ENCODE peak calls at places on chromosomes 2 and 18, in four cellular contexts. P, W, D and M are unnamed samples. For H3K9me1, the result is how much of the 10 kb centered on the place peaks cover.

GRCh38 chr2:48525269-48525943 is 4.5 kb upstream of the STON1 start:
- DNase-seq in P (no peak), W (no peak), D (no peak), M (no peak)

GRCh38 chr2:200814917-200815316 is 3.2 kb downstream of the BZW1 start:
- DNase-seq in P (no peak), W (no peak), D (no peak), M (no peak)

GRCh38 chr18:76494181-76494540 is 881 bp downstream of the ZNF516 start:
- DNase-seq in P (no peak), W (no peak), D (no peak), M (peak)

GRCh38 chr2:18487266-18487665 is 73.2 kb downstream of the RDH14 start:
- DNase-seq in P (no peak), W (no peak), D (no peak), M (no peak)

GRCh38 chr2:88545118-88545517 is 82.1 kb downstream of the EIF2AK3 start:
- DNase-seq in P (peak), W (no peak), D (peak), M (peak)

GRCh38 chr2:158184556-158185343 is 83.1 kb downstream of the UPP2 start:
- DNase-seq in P (no peak), W (no peak), D (no peak), M (no peak)

GRCh38 chr2:171741189-171741588 is 53.9 kb downstream of the DYNC1I2 start:
- DNase-seq in P (no peak), W (no peak), D (no peak), M (peak)

GRCh38 chr2:53075760-53076159 is 691.8 kb upstream of the CHAC2 start:
- DNase-seq in P (no peak), W (no peak), D (no peak), M (no peak)

GRCh38 chr2:231716641-231717280 is 8.4 kb downstream of the PTMA start:
- DNase-seq in P (no peak), W (no peak), D (no peak), M (peak)

GRCh38 chr18:67669993-67670671 is 153.6 kb upstream of the DSEL start:
- DNase-seq in P (no peak), W (no peak), D (no peak), M (peak)

GRCh38 chr2:184597571-184597980 is 753 bp upstream of the ZNF804A start:
- DNase-seq in P (peak), W (no peak), D (no peak), M (peak)

GRCh38 chr2:11446733-11447248 is 19.2 kb downstream of the E2F6 start:
- DNase-seq in P (peak), W (peak), D (peak), M (peak)

GRCh38 chr2:27013738-27014137 is 19.0 kb upstream of the TMEM214 start:
- DNase-seq in P (no peak), W (no peak), D (no peak), M (no peak)

GRCh38 chr2:128236491-128237035 is 82.1 kb downstream of the HS6ST1 start:
- DNase-seq in P (no peak), W (no peak), D (no peak), M (peak)

GRCh38 chr2:213213186-213213585 is 61.8 kb upstream of the IKZF2 start:
- DNase-seq in P (no peak), W (no peak), D (no peak), M (no peak)

GRCh38 chr2:74760875-74761630 is 72.9 kb upstream of the HK2 start:
- DNase-seq in P (no peak), W (no peak), D (no peak), M (no peak)

GRCh38 chr2:3487931-3488554 is 31.3 kb downstream of the ADI1 start:
- DNase-seq in P (no peak), W (no peak), D (no peak), M (no peak)

GRCh38 chr2:19580264-19580663 is 221.8 kb upstream of the OSR1 start:
- DNase-seq in P (no peak), W (no peak), D (no peak), M (no peak)

GRCh38 chr2:10245021-10245420 is 57.7 kb upstream of the HPCAL1 start:
- DNase-seq in P (no peak), W (no peak), D (no peak), M (no peak)

GRCh38 chr2:74525717-74526648 is at the start of gene DQX1:
- DNase-seq in P (peak), W (peak), D (peak), M (peak)

GRCh38 chr2:236086971-236087465 is 81.2 kb downstream of the GBX2 start:
- DNase-seq in P (no peak), W (no peak), D (no peak), M (no peak)

GRCh38 chr2:232624554-232624842 is 8.9 kb upstream of the EFHD1 start:
- DNase-seq in P (no peak), W (no peak), D (no peak), M (no peak)

GRCh38 chr2:71842744-71843143 is 304.9 kb downstream of the CYP26B1 start:
- DNase-seq in P (no peak), W (no peak), D (no peak), M (no peak)

GRCh38 chr2:21038403-21039073 is 5.3 kb downstream of the APOB start:
- DNase-seq in P (peak), W (no peak), D (no peak), M (no peak)

DNA sequence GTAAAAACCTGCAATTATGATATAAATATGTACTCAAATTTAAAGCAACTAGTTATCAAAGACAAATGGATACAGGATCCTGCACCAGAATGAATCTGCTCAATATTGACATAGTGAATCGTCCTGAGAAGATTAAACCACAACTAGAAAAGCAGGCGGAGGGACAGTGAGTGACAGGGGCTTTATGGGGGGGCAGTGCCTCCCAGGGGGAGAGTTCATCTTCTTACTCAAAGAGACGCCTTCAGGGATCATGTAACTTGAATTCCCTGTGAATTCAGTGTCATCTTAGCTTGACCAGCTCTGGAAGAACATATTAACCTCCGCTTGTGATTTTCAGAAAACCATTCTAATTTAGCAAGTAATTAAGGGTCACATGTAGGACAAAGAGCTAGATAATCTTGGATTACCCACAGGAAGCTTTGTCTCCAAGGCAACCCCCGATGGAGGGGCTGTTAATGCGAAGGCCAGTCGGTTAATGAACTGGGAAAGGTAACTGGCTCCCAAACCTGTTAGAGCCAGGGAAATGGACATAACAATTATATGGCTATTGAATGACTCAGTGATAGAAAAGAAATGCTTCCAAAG is 17.4 kb upstream of the LMAN1 start:
- DNase-seq in P (no peak), W (no peak), D (no peak), M (no peak)
- H3K9me1 ChIP-seq in P (under half), W (under half), D (under half), M (under half)

DNA sequence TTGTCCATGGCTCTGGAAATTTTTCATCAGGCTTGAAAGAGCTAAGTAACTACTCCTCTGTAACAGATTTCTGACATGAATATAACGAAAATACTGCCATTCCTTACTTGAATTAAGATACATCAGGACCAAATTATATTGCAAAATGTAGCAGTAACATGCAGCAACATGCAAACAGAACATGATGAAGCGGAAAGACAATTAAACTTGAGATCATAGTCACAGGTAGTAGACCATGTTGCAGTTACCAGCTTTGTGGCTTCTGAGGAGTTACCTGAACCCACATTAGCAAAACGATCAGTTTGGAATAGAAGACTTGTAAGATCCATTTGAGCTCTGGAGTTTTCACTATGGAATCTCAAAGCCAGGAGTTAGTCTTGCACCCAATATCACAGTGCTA is 76.2 kb downstream of the MREG start:
- DNase-seq in P (no peak), W (no peak), D (no peak), M (no peak)
- H3K9me1 ChIP-seq in P (under half), W (under half), D (under half), M (under half)

GRCh38 chr18:23631746-23632145 is 31.0 kb downstream of the ANKRD29 start:
- DNase-seq in P (no peak), W (peak), D (peak), M (no peak)
- H3K9me1 ChIP-seq in P (under half), W (under half), D (under half), M (under half)

DNA sequence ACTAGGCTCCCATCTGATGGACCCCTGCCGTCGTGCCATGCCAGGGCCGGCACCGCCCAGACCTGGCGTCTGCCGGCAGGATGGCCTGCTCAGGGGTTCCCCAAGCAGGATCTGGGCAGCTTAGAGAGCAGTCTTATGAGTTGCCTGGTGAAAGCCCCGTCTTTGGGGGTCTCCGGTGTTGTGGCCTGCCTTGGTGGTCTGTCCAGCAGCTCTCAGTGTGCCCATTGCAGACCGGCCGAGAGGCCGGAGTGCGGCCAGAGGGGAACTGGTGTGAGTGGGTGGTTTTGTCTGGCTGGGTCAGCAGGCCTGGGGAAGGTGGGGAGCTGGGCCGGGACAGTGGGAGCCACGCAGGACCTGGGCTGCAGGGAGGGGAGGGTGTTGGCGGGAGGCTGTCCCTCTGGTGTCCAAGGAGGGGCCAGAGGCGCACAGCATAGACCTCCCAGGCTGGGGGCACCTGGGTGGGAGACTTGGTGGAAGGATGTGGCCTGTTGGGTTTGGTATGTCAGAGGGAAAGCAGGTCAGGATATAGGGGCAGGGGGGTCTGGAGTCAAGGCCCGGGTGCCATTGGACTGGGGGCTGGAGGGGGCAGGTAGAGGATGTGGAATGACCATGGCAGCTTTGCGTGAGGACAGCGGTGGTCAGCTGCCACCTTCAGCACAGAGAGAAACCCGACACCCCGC is 16.5 kb downstream of the GPC1 start:
- DNase-seq in P (no peak), W (no peak), D (no peak), M (no peak)
- H3K9me1 ChIP-seq in P (under half), W (under half), D (under half), M (under half)

GRCh38 chr18:47772374-47773248 is 157.8 kb downstream of the SMAD2 start:
- DNase-seq in P (peak), W (no peak), D (peak), M (peak)

GRCh38 chr18:47771922-47772321 is 158.5 kb downstream of the SMAD2 start:
- DNase-seq in P (no peak), W (no peak), D (no peak), M (no peak)

DNA sequence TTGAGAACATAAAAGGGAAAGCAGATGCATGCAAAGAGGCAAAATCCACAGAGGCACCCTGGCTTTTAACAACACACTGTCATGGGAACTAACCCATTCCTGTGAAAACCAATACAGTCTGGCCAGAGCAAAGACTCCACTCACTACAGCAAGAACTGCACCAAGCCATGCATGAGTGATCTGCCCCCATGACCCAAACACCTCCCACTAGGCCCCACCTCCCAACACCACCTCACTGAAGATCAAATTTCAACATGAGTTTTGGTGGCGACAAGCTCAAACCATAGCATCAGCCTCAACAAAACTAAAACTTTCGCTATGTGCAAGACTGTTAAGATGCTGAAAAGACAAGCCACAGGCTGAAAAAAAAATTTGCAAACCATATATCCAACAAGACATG is 162.8 kb downstream of the SMAD2 start:
- DNase-seq in P (no peak), W (no peak), D (no peak), M (no peak)
- H3K9me1 ChIP-seq in P (under half), W (under half), D (under half), M (under half)

GRCh38 chr2:54416166-54416798 is 39.8 kb upstream of the SPTBN1 start:
- DNase-seq in P (peak), W (no peak), D (peak), M (peak)

GRCh38 chr2:54419855-54420550 is 36.1 kb upstream of the SPTBN1 start:
- DNase-seq in P (no peak), W (no peak), D (no peak), M (no peak)

GRCh38 chr2:54419386-54419785 is 36.7 kb upstream of the SPTBN1 start:
- DNase-seq in P (peak), W (no peak), D (no peak), M (no peak)

GRCh38 chr2:54416938-54417337 is 39.2 kb upstream of the SPTBN1 start:
- DNase-seq in P (no peak), W (no peak), D (no peak), M (no peak)

GRCh38 chr2:54417577-54417976 is 38.5 kb upstream of the SPTBN1 start:
- DNase-seq in P (no peak), W (no peak), D (no peak), M (no peak)
- H3K9me1 ChIP-seq in P (under half), W (under half), D (under half), M (under half)

DNA sequence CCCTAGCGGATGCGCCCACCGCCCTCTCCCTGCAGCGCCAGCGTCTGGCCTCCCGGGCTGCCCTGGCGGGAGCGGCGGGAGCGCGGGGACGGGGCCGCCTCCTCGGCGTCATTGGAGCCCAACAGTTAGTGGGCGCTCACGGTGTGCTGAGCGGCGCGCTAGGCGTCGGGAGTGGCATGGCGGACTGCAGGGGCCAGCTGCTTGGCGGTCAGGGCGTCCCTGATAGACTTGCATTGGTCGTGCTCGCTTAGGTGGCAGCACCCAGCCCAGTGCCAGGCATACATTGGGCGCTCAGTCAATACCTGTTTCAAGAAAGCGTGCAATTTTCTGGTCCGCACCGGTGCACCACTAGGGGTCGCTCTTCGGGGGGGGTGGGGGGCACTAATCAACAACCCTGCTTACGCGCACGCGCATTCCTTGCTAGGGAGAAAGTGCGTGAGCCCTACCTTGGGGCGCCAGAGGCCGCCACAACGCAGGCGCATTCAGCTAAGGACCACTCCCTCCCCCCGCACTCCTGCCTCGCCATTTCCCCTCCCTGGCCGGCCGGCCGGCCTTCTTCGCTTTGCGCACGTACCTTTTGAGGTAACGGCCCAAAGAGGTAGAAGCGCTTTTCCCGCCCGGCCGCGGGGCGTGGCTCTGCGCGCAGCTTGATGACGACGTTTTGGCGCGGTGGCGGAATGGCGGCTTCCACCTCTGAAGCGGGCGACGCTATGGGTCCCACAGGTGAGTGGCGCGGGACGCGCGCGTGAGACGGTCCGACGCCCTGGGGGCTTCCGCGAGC is 411 bp upstream of the MZT2A start:
- DNase-seq in P (peak), W (peak), D (peak), M (peak)
- H3K9me1 ChIP-seq in P (under half), W (under half), D (under half), M (under half)

DNA sequence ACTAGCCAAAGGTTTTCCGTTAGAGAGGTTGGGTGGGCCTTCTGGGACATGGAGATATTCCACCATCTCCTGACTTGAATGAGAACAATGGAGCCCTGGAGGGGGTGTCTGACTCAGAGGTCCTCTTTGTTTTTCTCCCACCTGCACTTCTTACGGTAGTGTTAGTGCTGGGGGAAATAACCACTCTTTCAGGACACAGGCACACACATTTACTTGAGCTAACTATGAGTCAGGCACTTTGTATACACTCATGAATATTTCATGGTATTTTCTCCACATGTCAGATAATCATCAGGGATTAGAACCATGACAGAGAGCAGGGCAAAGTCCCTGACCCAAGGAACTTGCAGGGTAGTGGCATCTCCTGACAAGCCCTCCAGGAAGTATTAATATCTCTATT is 439.1 kb downstream of the TSN start:
- DNase-seq in P (no peak), W (no peak), D (no peak), M (no peak)
- H3K9me1 ChIP-seq in P (under half), W (under half), D (under half), M (under half)

GRCh38 chr2:151761193-151761592 is 26.9 kb upstream of the NEB start:
- DNase-seq in P (no peak), W (no peak), D (no peak), M (no peak)

GRCh38 chr2:151760139-151760650 is 25.9 kb upstream of the NEB start:
- DNase-seq in P (no peak), W (no peak), D (peak), M (no peak)

GRCh38 chr2:151758744-151759143 is 24.5 kb upstream of the NEB start:
- DNase-seq in P (no peak), W (no peak), D (no peak), M (no peak)

GRCh38 chr2:151756820-151757219 is 22.5 kb upstream of the NEB start:
- DNase-seq in P (no peak), W (no peak), D (peak), M (no peak)

DNA sequence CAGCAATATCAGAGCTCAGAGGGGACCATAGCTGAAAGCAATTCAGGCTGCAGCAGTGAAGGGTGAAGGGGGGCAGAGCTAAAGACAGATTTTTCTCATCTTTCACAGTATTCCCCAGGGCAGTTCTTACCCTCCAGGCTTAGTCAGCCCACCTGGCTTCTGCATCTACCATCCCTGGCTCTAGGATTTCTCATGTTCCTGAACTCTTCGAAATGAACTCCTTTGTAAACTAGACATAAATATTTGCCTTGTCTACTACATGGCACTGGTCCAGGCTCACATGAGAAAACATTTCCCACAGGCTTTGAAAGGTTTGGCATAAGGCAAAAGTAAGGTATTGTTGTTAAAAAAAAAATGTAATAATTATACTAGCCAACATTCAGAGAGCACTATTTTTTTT is 23.6 kb upstream of the NEB start:
- DNase-seq in P (peak), W (no peak), D (no peak), M (no peak)
- H3K9me1 ChIP-seq in P (under half), W (under half), D (under half), M (under half)